ENCODE peak calls at places on chromosomes 7 and 10, in ten cellular contexts. X, Q, Z, D, N, G, P, A, C and S are unnamed samples.
A peak's percentile ranks its signal among the peaks of the same experiment; 100 is the strongest.

GRCh38 chr10:32687546-32687945 is 241.6 kb downstream of the CCDC7 start:
- DNase-seq in X (no peak), Q (no peak), Z (no peak), D (no peak), N (no peak), G (no peak), P (no peak), A (no peak), C (no peak), S (no peak)

GRCh38 chr7:92685146-92686042 is 95.2 kb upstream of the FAM133B start:
- DNase-seq in X (no peak), Q (no peak), Z (no peak), D (no peak), N (no peak), G (no peak), P (no peak), A (no peak), C (no peak), S (no peak)

GRCh38 chr7:341841-342638 is 52.1 kb downstream of the FOXL3 start:
- DNase-seq in X (no peak), Q (peak; percentile 65), Z (no peak), D (no peak), N (peak; percentile 40), G (no peak), P (no peak), A (no peak), C (no peak), S (no peak)

GRCh38 chr7:141463986-141464385 is 87.2 kb upstream of the AGK start:
- DNase-seq in X (no peak), Q (no peak), Z (no peak), D (no peak), N (no peak), G (no peak), P (no peak), A (no peak), C (no peak), S (no peak)

GRCh38 chr10:91185239-91185875 is 35.1 kb upstream of the PCGF5 start:
- DNase-seq in X (peak; percentile 81), Q (peak; percentile 48), Z (peak; percentile 32), D (no peak), N (no peak), G (no peak), P (no peak), A (no peak), C (no peak), S (peak; percentile 23)

GRCh38 chr7:50446542-50446960 is 3.6 kb downstream of the FIGNL1 start:
- DNase-seq in X (peak; percentile 76), Q (no peak), Z (no peak), D (no peak), N (no peak), G (peak; percentile 70), P (no peak), A (no peak), C (peak; percentile 53), S (peak; percentile 97)

GRCh38 chr7:33706666-33707194 is 198.6 kb upstream of the BMPER start:
- DNase-seq in X (no peak), Q (no peak), Z (no peak), D (no peak), N (no peak), G (no peak), P (no peak), A (no peak), C (no peak), S (no peak)

GRCh38 chr10:76012928-76013327 is 581.5 kb downstream of the LRMDA start:
- DNase-seq in X (no peak), Q (no peak), Z (no peak), D (no peak), N (no peak), G (no peak), P (no peak), A (no peak), C (no peak), S (no peak)

GRCh38 chr7:114402866-114403635 is 11.6 kb upstream of the FOXP2 start:
- DNase-seq in X (no peak), Q (no peak), Z (no peak), D (no peak), N (no peak), G (no peak), P (no peak), A (no peak), C (no peak), S (no peak)

GRCh38 chr7:19930851-19931250 is 157.4 kb upstream of the TMEM196 start:
- DNase-seq in X (no peak), Q (no peak), Z (no peak), D (no peak), N (no peak), G (no peak), P (no peak), A (no peak), C (no peak), S (no peak)

GRCh38 chr7:44974549-44974948 is 4.3 kb downstream of the MYO1G start:
- DNase-seq in X (no peak), Q (no peak), Z (no peak), D (no peak), N (no peak), G (no peak), P (no peak), A (no peak), C (no peak), S (no peak)

GRCh38 chr7:44971991-44972441 is 6.8 kb downstream of the MYO1G start:
- DNase-seq in X (no peak), Q (no peak), Z (no peak), D (no peak), N (no peak), G (no peak), P (no peak), A (no peak), C (no peak), S (no peak)

GRCh38 chr7:44975331-44976039 is 3.3 kb downstream of the MYO1G start:
- DNase-seq in X (no peak), Q (no peak), Z (no peak), D (no peak), N (no peak), G (no peak), P (no peak), A (no peak), C (no peak), S (no peak)

GRCh38 chr7:44972562-44972961 is 6.3 kb downstream of the MYO1G start:
- DNase-seq in X (no peak), Q (no peak), Z (no peak), D (no peak), N (no peak), G (no peak), P (no peak), A (no peak), C (no peak), S (no peak)

DNA sequence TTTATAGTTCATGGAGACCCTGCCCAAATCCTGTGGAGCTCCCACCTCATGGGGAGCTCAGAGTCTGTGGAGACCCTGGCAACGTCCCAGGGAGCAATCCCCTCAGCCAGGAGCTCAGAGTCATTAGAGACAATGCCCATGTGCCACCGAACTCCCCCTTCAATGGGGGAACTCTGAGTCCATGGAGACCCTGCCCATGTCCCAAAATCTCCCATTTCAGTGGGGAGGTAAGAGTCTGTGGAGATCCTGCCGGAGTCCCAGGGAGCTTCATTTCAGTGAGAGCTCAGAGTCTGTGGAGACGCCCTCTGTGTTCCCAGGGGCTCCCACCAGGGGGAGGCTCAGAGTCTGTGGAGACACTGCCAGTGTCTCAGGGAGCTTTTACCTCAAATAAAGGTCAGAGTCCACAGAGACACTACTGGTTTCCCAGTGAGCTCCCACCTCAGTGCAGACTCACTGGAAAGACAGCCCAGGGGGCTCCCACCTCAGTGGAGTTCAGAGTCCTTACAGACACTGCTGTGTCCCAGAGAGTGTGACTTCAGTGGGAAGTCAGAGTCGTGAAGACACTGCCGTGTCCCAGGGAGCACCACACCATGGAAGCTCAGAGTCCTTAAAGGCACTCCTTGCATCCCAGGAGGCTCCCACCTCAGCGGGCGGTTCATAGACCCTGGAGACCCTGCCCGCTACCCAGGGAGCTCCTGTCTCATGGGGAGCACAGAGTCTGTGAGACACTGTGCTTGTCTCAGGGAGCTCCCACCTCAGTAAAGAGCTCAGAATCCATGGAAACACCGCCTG is 5.0 kb downstream of the MYO1G start:
- DNase-seq in X (no peak), Q (peak; percentile 44), Z (peak; percentile 56), D (no peak), N (no peak), G (no peak), P (no peak), A (no peak), C (no peak), S (no peak)
- TF ChIP-seq CTCF in X (peak; percentile 46), Q (peak; percentile 56), Z (peak; percentile 71), D (peak; percentile 31), N (peak; percentile 61), G (peak; percentile 53), P (peak; percentile 57), A (no peak), C (peak; percentile 65), S (peak; percentile 70)

GRCh38 chr10:93566435-93567276 is at the start of gene FFAR4:
- DNase-seq in X (no peak), Q (peak; percentile 25), Z (peak; percentile 3), D (no peak), N (peak; percentile 14), G (no peak), P (no peak), A (no peak), C (no peak), S (no peak)
- H3K4me3 ChIP-seq in X (no peak within 1 kb of the TSS), Q (peak within 1 kb of the TSS; percentile 29), Z (no peak within 1 kb of the TSS), D (no peak within 1 kb of the TSS), N (peak within 1 kb of the TSS; percentile 21), G (no peak within 1 kb of the TSS), P (no peak within 1 kb of the TSS), A (peak within 1 kb of the TSS; percentile 9), C (no peak within 1 kb of the TSS), S (peak within 1 kb of the TSS; percentile 19)

DNA sequence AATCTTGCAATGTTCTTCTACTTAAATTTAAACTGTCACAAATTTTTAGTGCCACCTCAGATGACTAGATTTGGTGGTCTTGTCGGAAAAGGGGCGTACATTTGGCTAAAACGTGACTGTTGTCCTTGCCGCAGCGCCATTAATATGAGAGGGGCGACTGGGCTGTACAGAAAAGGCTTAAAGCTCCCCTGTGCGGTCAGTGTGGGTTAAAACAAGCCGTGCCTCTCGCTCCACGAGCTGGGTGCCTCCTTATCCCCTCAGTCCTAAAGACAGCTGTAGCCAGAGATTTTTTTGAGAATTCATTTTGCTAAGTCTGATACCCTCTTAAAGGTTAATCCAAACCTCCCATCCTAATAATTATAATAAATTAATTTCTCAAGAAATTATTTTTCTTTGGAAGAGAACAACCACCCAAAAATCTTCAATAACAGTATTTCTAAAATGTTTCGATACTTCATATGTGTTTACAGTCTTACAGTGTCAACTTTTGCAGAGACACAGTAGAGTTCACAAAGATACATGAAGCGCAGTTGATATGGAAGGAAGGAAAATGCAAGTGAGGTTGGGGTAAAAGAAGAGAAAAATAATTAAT is 68.6 kb downstream of the C7orf25 start:
- DNase-seq in X (peak; percentile 31), Q (peak; percentile 23), Z (peak; percentile 57), D (peak; percentile 59), N (peak; percentile 22), G (peak; percentile 3), P (no peak), A (peak; percentile 30), C (no peak), S (no peak)
- TF ChIP-seq CTCF in X (peak; percentile 59), Q (peak; percentile 38), Z (peak; percentile 68), D (peak; percentile 60), N (peak; percentile 73), G (no peak), P (peak; percentile 54), A (peak; percentile 25), C (peak; percentile 68), S (peak; percentile 69)

DNA sequence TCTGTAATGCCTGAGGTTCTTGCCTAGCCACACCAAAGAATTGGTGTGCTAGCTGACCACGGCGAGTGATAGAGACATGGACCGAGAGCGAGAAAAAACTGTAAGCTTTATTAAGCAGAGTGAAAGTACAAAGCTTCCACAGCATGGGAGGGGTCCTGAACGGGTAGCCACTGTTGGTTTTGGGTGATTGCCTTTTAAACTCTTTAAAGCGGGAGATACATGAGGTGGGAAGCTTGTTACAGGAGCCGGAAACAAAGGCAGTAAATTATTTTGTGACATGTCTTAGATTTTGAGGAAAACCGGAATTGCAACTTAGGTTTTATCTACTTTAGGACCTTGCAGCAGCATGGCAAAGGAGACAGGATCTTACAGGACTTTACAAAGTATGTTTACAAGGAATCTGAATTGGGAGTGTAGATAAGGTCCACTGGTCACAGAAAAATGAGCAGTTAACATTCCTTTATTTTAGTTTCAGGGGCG is 252.6 kb upstream of the MBL2 start:
- DNase-seq in X (peak; percentile 21), Q (no peak), Z (peak; percentile 38), D (no peak), N (no peak), G (no peak), P (no peak), A (no peak), C (no peak), S (no peak)
- H3K4me3 ChIP-seq in X (peak overlapping the region; percentile 37), Q (peak overlapping the region; percentile 13), Z (peak overlapping the region; percentile 8), D (no peak overlapping the region), N (no peak overlapping the region), G (no peak overlapping the region), P (peak overlapping the region; percentile 16), A (no peak overlapping the region), C (no peak overlapping the region), S (peak overlapping the region; percentile 43)